ENCODE peak calls at places on chromosome 3, in four cellular contexts. E is fibroblast of the aortic adventitia, M is A549, P is mucosa of descending colon. I is an unnamed sample.

GRCh38 chr3:136735103-136735502 is 17.1 kb downstream of the STAG1 start:
- DNase-seq in E (no peak), M (no peak), P (no peak), I (no peak)

GRCh38 chr3:71940523-71940922 is 155.6 kb upstream of the PROK2 start:
- DNase-seq in E (no peak), M (no peak), P (no peak), I (no peak)

GRCh38 chr3:117512975-117513374 is 803.4 kb downstream of the TUSC7 start:
- DNase-seq in E (peak), M (no peak), P (no peak), I (no peak)

GRCh38 chr3:160278210-160278609 is 53.0 kb downstream of the C3orf80 start:
- DNase-seq in E (no peak), M (no peak), P (no peak), I (no peak)

GRCh38 chr3:126414961-126415660 is 20.4 kb downstream of the CFAP100 start:
- DNase-seq in E (no peak), M (no peak), P (no peak), I (no peak)

GRCh38 chr3:69329897-69330296 is 56.0 kb downstream of the FRMD4B start:
- DNase-seq in E (no peak), M (no peak), P (no peak), I (no peak)

GRCh38 chr3:123792473-123793201 is 91.5 kb downstream of the MYLK start:
- DNase-seq in E (no peak), M (no peak), P (no peak), I (no peak)

GRCh38 chr3:122886951-122887350 is 92.1 kb downstream of the SLC49A4 start:
- DNase-seq in E (no peak), M (no peak), P (no peak), I (no peak)

GRCh38 chr3:181622365-181622764 is 89.4 kb upstream of the SOX2 start:
- DNase-seq in E (peak), M (no peak), P (no peak), I (no peak)

GRCh38 chr3:37198996-37199395 is 24.6 kb upstream of the LRRFIP2 start:
- DNase-seq in E (no peak), M (no peak), P (no peak), I (no peak)

GRCh38 chr3:168455814-168456213 is 360.1 kb upstream of the GOLIM4 start:
- DNase-seq in E (no peak), M (no peak), P (no peak), I (no peak)

GRCh38 chr3:101848326-101848725 is 988 bp upstream of the NFKBIZ start:
- DNase-seq in E (no peak), M (no peak), P (no peak), I (no peak)

GRCh38 chr3:48952510-48953118 is 34.0 kb downstream of the ARIH2 start:
- DNase-seq in E (peak), M (no peak), P (peak), I (peak)
- TF ChIP-seq CTCF in E (peak), M (peak), P (no peak), I (peak)

GRCh38 chr3:100577382-100578008 is 31.9 kb upstream of the ADGRG7 start:
- DNase-seq in E (no peak), M (no peak), P (no peak), I (no peak)
- TF ChIP-seq CTCF in E (no peak), M (no peak), P (no peak), I (no peak)

GRCh38 chr3:108493862-108494261 is 16.5 kb downstream of the MYH15 start:
- DNase-seq in E (no peak), M (peak), P (peak), I (no peak)
- TF ChIP-seq CTCF in E (peak), M (peak), P (no peak), I (no peak)

GRCh38 chr3:14148041-14148985 is 23.5 kb downstream of the TMEM43 start:
- DNase-seq in E (no peak), M (no peak), P (no peak), I (no peak)
- TF ChIP-seq CTCF in E (peak), M (no peak), P (no peak), I (no peak)

DNA sequence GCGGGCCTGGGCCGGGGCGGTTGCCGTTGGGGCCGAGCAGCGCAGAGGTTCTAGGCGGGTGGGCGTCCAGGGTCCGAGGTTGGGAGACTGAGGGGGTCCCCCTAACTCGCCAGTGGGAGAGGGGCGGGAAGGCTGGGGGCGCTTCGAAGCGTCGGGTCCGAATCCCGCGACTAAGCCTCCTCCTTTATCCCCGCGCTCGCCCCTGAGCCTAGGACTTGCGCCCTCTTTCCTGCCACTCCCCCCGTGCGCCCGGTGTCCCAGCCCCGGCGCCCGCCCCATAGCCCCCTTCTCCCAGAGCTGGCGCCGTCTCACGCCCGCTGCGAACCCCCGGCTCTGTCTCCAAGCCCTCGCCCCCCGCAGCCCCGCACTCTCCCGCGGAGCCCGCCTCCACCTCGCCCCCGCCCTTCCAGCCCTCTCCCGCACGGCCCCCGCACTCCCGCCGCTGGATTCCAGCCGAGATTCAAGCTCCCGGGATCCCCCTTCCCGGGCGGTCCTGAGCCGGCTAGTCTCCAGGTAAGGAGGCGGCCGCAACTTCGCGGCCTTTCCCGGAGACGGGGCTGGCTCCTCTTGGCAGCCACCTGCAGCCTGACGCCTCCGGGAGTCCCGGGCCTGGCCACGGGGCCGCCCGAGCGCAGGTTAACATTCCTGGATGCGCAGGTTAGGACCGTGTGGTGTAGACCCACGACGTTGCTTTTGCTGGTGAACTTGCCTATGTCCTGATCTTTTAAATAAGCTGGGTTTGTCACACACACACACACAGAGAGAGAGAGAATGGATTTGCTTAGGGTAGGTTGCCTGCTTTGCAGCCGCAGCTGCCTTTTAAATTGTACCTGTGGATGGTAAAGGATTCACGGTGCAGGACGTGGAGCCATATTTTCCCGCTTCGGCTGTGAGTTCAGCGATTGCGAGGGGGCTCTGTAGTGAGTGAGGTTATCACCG is 567 bp downstream of the PXYLP1 start:
- DNase-seq in E (no peak), M (peak), P (peak), I (peak)
- TF ChIP-seq CTCF in E (no peak), M (no peak), P (peak), I (no peak)

DNA sequence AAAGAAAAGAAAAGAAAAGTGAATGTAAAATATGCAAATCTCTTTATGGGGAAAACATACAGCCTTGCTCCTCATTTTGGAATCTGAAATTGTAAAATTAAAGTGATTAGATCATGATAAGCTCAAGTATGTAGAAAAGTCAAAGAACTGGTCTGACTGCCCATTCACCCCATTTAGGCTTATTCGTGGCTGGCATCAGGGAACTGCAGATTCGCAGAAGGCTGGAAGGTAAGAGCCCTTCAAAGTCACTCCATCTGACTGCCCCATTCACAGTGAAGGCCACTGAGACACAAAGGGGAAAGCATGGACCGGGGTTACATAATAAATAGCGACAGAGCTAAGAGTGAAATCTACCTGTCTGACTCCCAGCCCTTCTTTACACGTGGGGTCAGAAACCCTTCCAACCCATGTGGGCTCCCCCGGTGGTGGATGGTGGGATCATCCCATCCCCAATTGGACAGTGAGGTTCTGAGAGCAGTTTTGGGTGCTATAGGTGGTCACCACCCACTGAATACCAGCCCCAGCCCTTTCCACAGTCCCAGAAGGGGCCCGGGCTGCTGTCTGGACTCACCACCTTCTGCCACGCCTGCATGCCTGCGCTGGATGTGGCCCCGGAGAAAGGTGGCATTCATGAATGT is 18.1 kb downstream of the DZIP1L start:
- DNase-seq in E (no peak), M (peak), P (no peak), I (no peak)
- TF ChIP-seq CTCF in E (peak), M (no peak), P (no peak), I (no peak)

I was measured in natural killer cell.